ENCODE peak calls at places on chromosomes 12 and 14, in five cellular contexts. U is adrenal gland, W is A549, F is cardiac muscle cell, K is left lung. J is an unnamed sample. For H3K4me1, the result is how much of the 10 kb centered on the place peaks cover.

GRCh38 chr12:6069452-6070093 is 54.9 kb downstream of the VWF start:
- DNase-seq in U (no peak), F (no peak), K (no peak), W (no peak), J (no peak)

GRCh38 chr12:28063355-28063885 is 90.9 kb upstream of the PTHLH start:
- DNase-seq in F (no peak), U (no peak), W (no peak), K (no peak), J (no peak)

GRCh38 chr12:103924761-103925641 is 5.2 kb upstream of the HSP90B1 start:
- DNase-seq in K (no peak), F (no peak), W (no peak), U (no peak), J (no peak)

GRCh38 chr12:77940566-77940965 is 109.9 kb downstream of the NAV3 start:
- DNase-seq in K (no peak), W (no peak), U (no peak), F (peak), J (no peak)

GRCh38 chr12:26630546-26631027 is 202.4 kb downstream of the ITPR2 start:
- DNase-seq in F (no peak), K (no peak), W (no peak), U (peak), J (no peak)

GRCh38 chr12:10102322-10102721 is 3.5 kb upstream of the CLEC1A start:
- DNase-seq in K (no peak), F (no peak), W (no peak), U (no peak), J (no peak)

GRCh38 chr14:65424531-65424930 is 12.0 kb downstream of the FUT8 start:
- DNase-seq in U (no peak), W (no peak), F (no peak), K (no peak), J (no peak)

GRCh38 chr12:94994312-94994711 is 9.2 kb downstream of the NDUFA12 start:
- DNase-seq in K (no peak), U (peak), W (peak), F (no peak), J (no peak)

GRCh38 chr14:61609143-61609851 is 86.0 kb upstream of the HIF1A start:
- DNase-seq in K (no peak), W (no peak), F (no peak), U (peak), J (no peak)

GRCh38 chr14:56659964-56660551 is 80.5 kb downstream of the TMEM260 start:
- DNase-seq in K (no peak), F (peak), U (no peak), W (peak), J (no peak)

GRCh38 chr14:104473649-104474574 is 105.7 kb upstream of the C14orf180 start:
- DNase-seq in W (no peak), K (no peak), U (no peak), F (no peak), J (no peak)

GRCh38 chr12:64181504-64182291 is 40.4 kb downstream of the KICS2 start:
- DNase-seq in K (no peak), W (peak), F (peak), U (peak), J (peak)

GRCh38 chr14:89912667-89913211 is 41.8 kb downstream of the EFCAB11 start:
- DNase-seq in F (no peak), K (no peak), U (peak), W (peak), J (peak)

GRCh38 chr12:54592316-54592715 is 3.9 kb upstream of the PPP1R1A start:
- DNase-seq in U (no peak), W (no peak), F (no peak), K (no peak), J (no peak)

DNA sequence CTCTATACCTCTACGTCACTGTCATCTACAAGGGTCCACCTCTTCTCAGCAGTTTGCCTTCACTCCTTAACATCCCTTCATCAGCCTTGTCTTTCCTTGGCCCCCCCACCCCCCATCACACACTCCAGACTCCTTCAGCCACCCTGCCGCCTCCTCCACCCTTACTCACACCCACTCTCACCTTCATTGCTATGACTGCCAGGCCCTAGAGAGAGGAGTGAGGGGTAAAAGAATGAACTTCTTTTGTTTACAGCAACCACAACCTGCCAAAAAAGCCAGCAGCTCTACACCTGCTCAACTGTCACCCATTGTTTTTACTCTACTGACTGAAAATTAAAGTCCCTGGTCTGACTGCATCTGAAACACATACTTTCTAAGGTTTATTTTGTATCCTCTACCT is 112.8 kb downstream of the DUSP6 start:
- DNase-seq in U (no peak), F (no peak), W (no peak), K (no peak), J (no peak)
- H3K4me1 ChIP-seq in U (under half), F (under half), W (under half), K (under half), J (under half)

GRCh38 chr14:21437063-21437901 is 18.6 kb downstream of the CHD8 start:
- DNase-seq in K (peak), F (peak), U (peak), W (peak), J (peak)
- TF ChIP-seq CTCF in K (no peak), F (no peak), U (no peak), W (no peak), J (no peak)

GRCh38 chr12:124757329-124757728 is 106.3 kb downstream of the SCARB1 start:
- DNase-seq in U (no peak), K (no peak), F (no peak), W (no peak), J (no peak)

GRCh38 chr12:124756730-124757129 is 106.9 kb downstream of the SCARB1 start:
- DNase-seq in W (no peak), F (no peak), K (no peak), U (no peak), J (no peak)

GRCh38 chr12:124760548-124760947 is 103.1 kb downstream of the SCARB1 start:
- DNase-seq in F (no peak), U (no peak), K (no peak), W (no peak), J (no peak)

GRCh38 chr12:124759841-124760508 is 103.7 kb downstream of the SCARB1 start:
- DNase-seq in U (no peak), K (no peak), W (no peak), F (no peak), J (no peak)

DNA sequence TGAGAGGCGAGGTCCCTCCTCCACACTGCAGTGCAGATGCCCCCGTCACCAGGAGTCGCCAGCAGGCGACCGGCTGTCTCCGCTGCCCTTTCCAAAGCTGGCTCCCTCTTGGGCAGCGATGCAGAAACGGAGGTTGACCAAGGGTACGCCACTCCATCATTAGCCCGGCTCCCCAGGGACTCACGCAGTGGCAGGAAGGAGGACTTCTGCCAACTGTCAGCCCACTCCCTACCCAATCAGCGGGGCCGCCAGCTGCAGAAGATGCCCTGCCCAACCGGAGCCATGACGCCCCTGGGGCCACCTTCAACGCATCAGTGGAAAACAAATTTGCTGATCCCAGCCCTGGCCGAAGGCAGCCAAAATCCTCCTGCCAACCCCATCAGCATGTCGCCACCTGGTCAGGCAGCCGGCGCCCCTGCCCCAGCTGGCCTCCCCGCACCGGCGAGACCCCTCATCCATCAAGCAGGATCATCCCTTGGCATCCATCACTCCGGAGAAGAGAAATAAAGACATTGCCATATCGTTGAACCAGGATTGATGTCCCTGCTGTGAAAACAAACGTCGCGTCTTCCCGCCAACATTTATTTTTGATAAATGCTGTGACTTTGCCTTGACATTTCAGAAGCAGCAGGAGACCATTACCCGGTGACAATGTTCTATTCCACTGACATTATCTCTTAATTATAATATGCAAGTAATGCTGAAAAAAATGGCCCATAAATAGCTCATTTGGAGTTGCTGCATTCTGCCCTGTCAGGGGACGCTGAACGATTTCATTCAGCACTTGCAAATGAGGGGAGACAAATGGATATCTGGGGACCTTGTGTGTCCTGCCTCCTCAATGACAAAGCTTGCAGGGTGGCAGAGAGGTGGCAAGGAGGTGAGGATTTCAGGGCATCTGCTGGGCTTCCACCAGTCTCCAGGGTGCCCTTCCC is 105.1 kb downstream of the SCARB1 start:
- DNase-seq in W (no peak), U (no peak), F (no peak), K (no peak), J (no peak)
- H3K4me1 ChIP-seq in W (under half), U (under half), F (under half), K (under half), J (under half)

GRCh38 chr14:26252176-26252575 is 345.7 kb downstream of the NOVA1 start:
- DNase-seq in W (no peak), K (no peak), F (no peak), U (no peak), J (no peak)

DNA sequence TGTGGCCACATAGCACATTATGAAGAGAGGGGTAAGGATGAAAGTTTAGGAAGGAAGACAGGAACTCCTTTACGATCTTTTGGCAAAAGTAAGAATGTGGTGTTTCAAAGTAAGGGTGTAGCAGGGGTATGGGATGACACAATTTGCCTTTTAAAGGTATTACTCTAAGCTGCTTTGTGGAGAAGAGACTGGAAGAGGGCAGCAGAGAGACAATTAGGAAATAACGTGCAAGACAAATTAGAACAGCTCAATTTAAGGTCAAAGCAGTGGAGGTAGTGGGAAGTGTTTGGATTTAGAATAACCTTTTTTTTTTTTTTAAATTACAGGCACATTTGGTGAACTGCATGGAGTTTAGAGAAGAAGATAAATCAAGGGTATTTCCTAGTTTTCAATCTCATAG is 342.6 kb downstream of the NOVA1 start:
- DNase-seq in W (no peak), U (no peak), F (peak), K (no peak), J (no peak)
- TF ChIP-seq CTCF in W (peak), U (peak), F (peak), K (no peak), J (peak)

J was measured in transverse colon.